ENCODE peak calls at places on chromosomes 3 and 15, in five cellular contexts. T is IMR-90, J is astrocyte, F is H1, H is neural progenitor cell. S is an unnamed sample.

GRCh38 chr3:30751610-30752299 is 142.7 kb downstream of the GADL1 start:
- DNase-seq in T (peak; percentile 62), J (peak; percentile 26), F (peak; percentile 63), H (peak; percentile 71), S (no peak)

GRCh38 chr3:48137425-48137999 is 50.7 kb downstream of the CDC25A start:
- DNase-seq in T (no peak), J (no peak), F (no peak), H (no peak), S (no peak)

GRCh38 chr3:156781310-156782230 is 44.6 kb upstream of the LEKR1 start:
- DNase-seq in T (peak; percentile 85), J (peak; percentile 70), F (no peak), H (no peak), S (no peak)

GRCh38 chr3:10419637-10420232 is 85.7 kb downstream of the ATP2B2 start:
- DNase-seq in T (peak; percentile 8), J (peak; percentile 7), F (no peak), H (no peak), S (no peak)

GRCh38 chr15:58770857-58771620 is at the start of gene MINDY2:
- DNase-seq in T (peak; percentile 99), J (peak; percentile 97), F (peak; percentile 93), H (peak; percentile 100), S (peak; percentile 99)

GRCh38 chr3:51391075-51391565 is at the start of gene RBM15B:
- DNase-seq in T (peak; percentile 96), J (peak; percentile 90), F (peak; percentile 98), H (peak; percentile 99), S (peak; percentile 98)

GRCh38 chr3:182606905-182607504 is 186.3 kb upstream of the ATP11B start:
- DNase-seq in T (no peak), J (no peak), F (no peak), H (no peak), S (no peak)

GRCh38 chr3:152339881-152340505 is 71.3 kb downstream of the MBNL1 start:
- DNase-seq in T (no peak), J (no peak), F (no peak), H (no peak), S (peak; percentile 70)

GRCh38 chr15:73907018-73907394 is 19.3 kb upstream of the LOXL1 start:
- DNase-seq in T (no peak), J (no peak), F (no peak), H (no peak), S (no peak)

GRCh38 chr3:186990878-186991308 is 60.6 kb downstream of the ST6GAL1 start:
- DNase-seq in T (peak; percentile 22), J (peak; percentile 91), F (no peak), H (no peak), S (no peak)

GRCh38 chr15:100981086-100981485 is 61.9 kb downstream of the LRRK1 start:
- DNase-seq in T (no peak), J (no peak), F (no peak), H (no peak), S (peak; percentile 55)

GRCh38 chr3:136464502-136464901 is 214.4 kb downstream of the PCCB start:
- DNase-seq in T (peak; percentile 95), J (peak; percentile 47), F (no peak), H (no peak), S (no peak)

GRCh38 chr15:62454567-62455172 is 289.6 kb upstream of the C2CD4B start:
- DNase-seq in T (peak; percentile 57), J (peak; percentile 61), F (no peak), H (no peak), S (no peak)

GRCh38 chr3:190848891-190849290 is 13.6 kb downstream of the GMNC start:
- DNase-seq in T (no peak), J (peak; percentile 51), F (no peak), H (no peak), S (no peak)

GRCh38 chr3:133894334-133895207 is 1.1 kb downstream of the RAB6B start:
- DNase-seq in T (no peak), J (no peak), F (peak; percentile 74), H (peak; percentile 49), S (no peak)

GRCh38 chr3:127690823-127691452 is 18.2 kb downstream of the ABTB1 start:
- DNase-seq in T (peak; percentile 70), J (peak; percentile 49), F (peak; percentile 62), H (peak; percentile 73), S (peak; percentile 71)

GRCh38 chr15:49314729-49315128 is 108.3 kb upstream of the FGF7 start:
- DNase-seq in T (no peak), J (no peak), F (no peak), H (no peak), S (no peak)

GRCh38 chr3:138938056-138938876 is 8.7 kb downstream of the FOXL2 start:
- DNase-seq in T (no peak), J (no peak), F (peak; percentile 76), H (peak; percentile 61), S (no peak)

GRCh38 chr3:29775352-29775751 is 494.5 kb downstream of the RBMS3 start:
- DNase-seq in T (no peak), J (peak; percentile 75), F (no peak), H (no peak), S (no peak)

GRCh38 chr3:170727754-170728153 is 141.9 kb upstream of the SLC7A14 start:
- DNase-seq in T (no peak), J (no peak), F (no peak), H (no peak), S (no peak)

GRCh38 chr3:111662907-111663306 is 67.8 kb upstream of the ZBED2 start:
- DNase-seq in T (no peak), J (no peak), F (no peak), H (no peak), S (no peak)

GRCh38 chr3:67614195-67614594 is 40.2 kb downstream of the SUCLG2 start:
- DNase-seq in T (no peak), J (no peak), F (no peak), H (peak; percentile 44), S (no peak)

GRCh38 chr15:98787936-98788757 is 139.8 kb downstream of the IGF1R start:
- DNase-seq in T (peak; percentile 38), J (no peak), F (no peak), H (peak; percentile 55), S (no peak)

GRCh38 chr15:98785408-98785795 is 137.1 kb downstream of the IGF1R start:
- DNase-seq in T (no peak), J (no peak), F (no peak), H (no peak), S (no peak)

GRCh38 chr15:98785796-98786581 is 137.7 kb downstream of the IGF1R start:
- DNase-seq in T (no peak), J (no peak), F (no peak), H (peak; percentile 96), S (no peak)

GRCh38 chr15:98787190-98787589 is 138.9 kb downstream of the IGF1R start:
- DNase-seq in T (no peak), J (no peak), F (no peak), H (no peak), S (no peak)

GRCh38 chr15:98786706-98787105 is 138.4 kb downstream of the IGF1R start:
- DNase-seq in T (no peak), J (no peak), F (no peak), H (no peak), S (no peak)
- H3K4me1 ChIP-seq in T (peaks cover 10% of the 10 kb centered on the region), J (peaks cover 22% of the 10 kb centered on the region), F (peaks cover 35% of the 10 kb centered on the region), H (peaks cover 77% of the 10 kb centered on the region), S (no peaks in the 10 kb centered on the region)

GRCh38 chr3:68945231-68945630 is 12.9 kb upstream of the TAFA4 start:
- DNase-seq in T (no peak), J (no peak), F (no peak), H (no peak), S (no peak)

GRCh38 chr3:68941055-68941454 is 8.7 kb upstream of the TAFA4 start:
- DNase-seq in T (no peak), J (no peak), F (no peak), H (no peak), S (no peak)

DNA sequence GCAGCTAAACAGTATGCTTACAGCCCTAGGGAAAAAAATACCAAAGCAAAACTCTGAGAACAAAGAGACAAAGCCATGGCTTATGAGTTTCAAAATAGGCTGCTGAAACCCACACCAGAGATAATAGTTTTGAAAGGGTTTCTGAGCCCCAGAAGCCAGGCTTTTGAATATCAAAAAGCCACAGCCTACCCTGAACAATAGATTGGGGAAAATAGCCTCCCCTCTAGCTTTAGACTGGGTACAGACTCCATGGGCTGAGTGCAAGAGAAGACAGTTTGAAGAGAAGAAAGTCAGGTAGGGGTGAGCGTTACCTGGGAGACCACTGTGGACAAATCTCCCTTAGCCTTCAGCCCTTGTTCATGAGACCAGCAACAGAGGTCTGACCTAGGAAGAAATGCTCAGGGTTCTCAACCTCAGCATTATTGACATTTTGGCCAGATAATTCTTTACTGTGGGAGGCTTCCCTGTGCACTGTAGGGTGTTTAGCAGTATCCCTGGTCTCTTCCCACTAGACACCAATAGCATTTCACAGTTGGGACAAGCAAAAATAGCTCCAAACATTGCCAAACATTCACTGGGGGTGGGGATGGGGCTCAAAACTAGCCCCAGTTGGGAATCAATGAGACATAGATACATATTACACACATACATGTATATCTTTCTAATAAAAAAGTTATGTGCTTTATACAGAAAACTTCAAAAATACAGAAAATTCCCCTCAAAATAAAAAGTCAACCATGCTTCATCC is 11.6 kb upstream of the TAFA4 start:
- DNase-seq in T (no peak), J (no peak), F (no peak), H (peak; percentile 19), S (no peak)
- H2AFZ ChIP-seq in T (no peak overlapping the region), J (no peak overlapping the region), F (peak overlapping the region; percentile 20), H (peak overlapping the region; percentile 87), S (no peak overlapping the region)

GRCh38 chr15:29925227-29926082 is 103.2 kb upstream of the TJP1 start:
- DNase-seq in T (peak; percentile 80), J (peak; percentile 68), F (peak; percentile 93), H (peak; percentile 86), S (peak; percentile 80)
- H3K4me1 ChIP-seq in T (peaks cover 17% of the 10 kb centered on the region), J (peaks cover 38% of the 10 kb centered on the region), F (peaks cover 11% of the 10 kb centered on the region), H (peaks cover 9% of the 10 kb centered on the region), S (no peaks in the 10 kb centered on the region)

GRCh38 chr3:74268753-74269152 is 345.7 kb downstream of the CNTN3 start:
- DNase-seq in T (peak; percentile 59), J (peak; percentile 6), F (no peak), H (no peak), S (no peak)

GRCh38 chr3:74269689-74270088 is 344.8 kb downstream of the CNTN3 start:
- DNase-seq in T (no peak), J (no peak), F (no peak), H (no peak), S (no peak)

GRCh38 chr3:74271541-74271940 is 342.9 kb downstream of the CNTN3 start:
- DNase-seq in T (no peak), J (no peak), F (no peak), H (no peak), S (no peak)

GRCh38 chr3:74273091-74273490 is 341.4 kb downstream of the CNTN3 start:
- DNase-seq in T (peak; percentile 22), J (no peak), F (no peak), H (no peak), S (no peak)

DNA sequence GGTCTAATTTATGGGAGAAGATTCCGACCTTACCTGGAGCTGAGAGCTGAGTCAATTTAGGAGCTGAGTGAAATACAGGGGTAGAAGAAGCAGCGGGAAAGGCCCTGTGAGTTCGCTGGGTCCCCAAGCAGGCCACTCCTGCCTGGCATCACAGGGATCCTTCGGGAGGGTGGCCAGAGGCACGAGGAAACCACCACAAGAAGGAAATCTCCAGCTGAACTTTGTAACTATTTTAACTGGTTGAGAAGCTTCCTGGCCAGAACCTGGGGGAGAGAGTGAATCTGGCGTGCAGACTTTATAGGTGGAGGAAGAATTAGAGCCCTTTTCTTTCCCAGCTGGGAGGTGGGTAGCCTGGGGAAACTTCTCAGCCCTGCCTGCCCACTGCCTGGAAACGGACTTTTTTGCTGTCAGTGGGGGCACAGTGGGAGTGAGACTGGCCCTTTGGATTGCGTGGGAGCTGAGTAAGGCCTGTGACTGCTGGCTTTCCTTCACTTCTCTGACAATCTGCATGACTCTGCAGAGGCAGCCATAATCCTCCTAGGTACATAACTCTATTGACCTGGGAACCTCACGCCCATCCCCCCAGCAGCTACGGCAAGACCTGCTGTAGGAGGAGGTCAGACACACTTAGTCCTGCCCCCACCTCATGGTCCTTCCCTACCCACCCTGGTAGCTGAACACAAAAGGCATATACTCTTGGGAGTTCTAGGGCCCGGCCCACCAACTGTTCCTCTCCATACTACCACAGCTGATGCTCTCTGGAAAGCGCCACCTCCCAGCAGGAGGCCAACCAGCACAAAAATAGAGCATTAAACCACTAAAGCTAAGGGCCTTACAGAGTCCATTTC is 340.7 kb downstream of the CNTN3 start:
- DNase-seq in T (no peak), J (no peak), F (no peak), H (no peak), S (no peak)
- H2AFZ ChIP-seq in T (no peak overlapping the region), J (no peak overlapping the region), F (no peak overlapping the region), H (peak overlapping the region; percentile 79), S (no peak overlapping the region)